ENCODE peak calls at places on chromosomes 4 and X, in ten cellular contexts. C is HEK293T, H is WTC11, K is astrocyte of the hippocampus, F is GM13976, B is fibroblast of lung, R is kidney tubule cell, Q is A549, U is MCF 10A, L is HuH-7. Z is an unnamed sample.
A peak's percentile ranks its signal among the peaks of the same experiment; 100 is the strongest.

GRCh38 chr4:161893566-161893965 is 270.2 kb downstream of the FSTL5 start:
- DNase-seq in C (no peak), H (no peak), K (no peak), F (no peak), B (no peak), R (no peak), Q (no peak), U (no peak), L (no peak), Z (no peak)

GRCh38 chrX:154890990-154891639 is 5.0 kb downstream of the F8A1 start:
- DNase-seq in C (peak; percentile 14), H (no peak), K (no peak), F (no peak), B (no peak), R (no peak), Q (no peak), U (no peak), L (no peak), Z (no peak)

GRCh38 chr4:142092941-142093340 is 456.6 kb downstream of the IL15 start:
- DNase-seq in C (no peak), H (no peak), K (no peak), F (no peak), B (peak; percentile 67), R (no peak), Q (no peak), U (peak; percentile 31), L (no peak), Z (no peak)

GRCh38 chr4:63370997-63371396 is 1038.3 kb downstream of the TECRL start:
- DNase-seq in C (no peak), H (no peak), K (no peak), F (no peak), B (no peak), R (no peak), Q (no peak), U (no peak), L (no peak), Z (no peak)

GRCh38 chr4:71752383-71753042 is 31.4 kb downstream of the GC start:
- DNase-seq in C (no peak), H (no peak), K (no peak), F (no peak), B (no peak), R (no peak), Q (no peak), U (no peak), L (no peak), Z (no peak)

GRCh38 chr4:106369456-106370060 is 980 bp upstream of the GIMD1 start:
- DNase-seq in C (peak; percentile 45), H (peak; percentile 31), K (peak; percentile 75), F (peak; percentile 19), B (peak; percentile 77), R (peak; percentile 78), Q (peak; percentile 74), U (peak; percentile 70), L (peak; percentile 9), Z (peak; percentile 6)

GRCh38 chr4:125714845-125715244 is 400.1 kb downstream of the FAT4 start:
- DNase-seq in C (no peak), H (no peak), K (no peak), F (no peak), B (no peak), R (no peak), Q (no peak), U (no peak), L (no peak), Z (no peak)

GRCh38 chrX:111823068-111823467 is 52.9 kb upstream of the TRPC5OS start:
- DNase-seq in C (peak; percentile 71), H (peak; percentile 68), K (peak; percentile 51), F (peak; percentile 13), B (no peak), R (peak; percentile 37), Q (peak; percentile 16), U (peak; percentile 14), L (peak; percentile 12), Z (no peak)

GRCh38 chr4:81913427-81913878 is 441.7 kb upstream of the RASGEF1B start:
- DNase-seq in C (peak; percentile 82), H (peak; percentile 79), K (peak; percentile 50), F (peak; percentile 42), B (no peak), R (peak; percentile 73), Q (peak; percentile 54), U (peak; percentile 80), L (peak; percentile 34), Z (peak; percentile 22)

GRCh38 chr4:140567722-140568121 is 1.0 kb downstream of the UCP1 start:
- DNase-seq in C (peak; percentile 14), H (peak; percentile 37), K (peak; percentile 43), F (no peak), B (peak; percentile 12), R (peak; percentile 42), Q (no peak), U (no peak), L (peak; percentile 54), Z (no peak)

GRCh38 chrX:1086444-1087409 is 125.7 kb downstream of the CRLF2 start:
- DNase-seq in C (no peak), H (no peak), K (no peak), F (no peak), B (no peak), R (peak; percentile 26), Q (peak; percentile 97), U (peak; percentile 27), L (no peak), Z (no peak)